ENCODE peak calls at places on chromosomes 11 and 22, in six cellular contexts. V is fibroblast of mammary gland, X is fibroblast of the aortic adventitia, H is IMR-90, I is gastrocnemius medialis, S is tibial artery. C is an unnamed sample.

GRCh38 chr11:103297900-103298299 is 188.7 kb downstream of the DYNC2H1 start:
- DNase-seq in V (no peak), X (no peak), H (no peak), I (no peak), S (no peak), C (no peak)

GRCh38 chr11:108525161-108525560 is 27.0 kb upstream of the POGLUT3 start:
- DNase-seq in V (no peak), X (no peak), H (no peak), I (no peak), S (no peak), C (no peak)

GRCh38 chr11:62547691-62548281 is 1.2 kb upstream of the AHNAK start:
- DNase-seq in V (no peak), X (no peak), H (no peak), I (peak), S (peak), C (no peak)

GRCh38 chr11:72553748-72554147 is 119.4 kb upstream of the CLPB start:
- DNase-seq in V (no peak), X (no peak), H (no peak), I (no peak), S (no peak), C (no peak)

GRCh38 chr22:35482311-35482710 is 58.3 kb upstream of the RASD2 start:
- DNase-seq in V (no peak), X (no peak), H (no peak), I (no peak), S (no peak), C (no peak)

GRCh38 chr11:19163627-19164026 is 38.2 kb downstream of the CSRP3 start:
- DNase-seq in V (no peak), X (no peak), H (no peak), I (no peak), S (no peak), C (no peak)

GRCh38 chr22:36409911-36410756 is 22.4 kb upstream of the MYH9 start:
- DNase-seq in V (no peak), X (no peak), H (no peak), I (peak), S (peak), C (peak)

GRCh38 chr22:30291334-30291892 is 2.1 kb upstream of the CASTOR1 start:
- DNase-seq in V (no peak), X (no peak), H (no peak), I (no peak), S (peak), C (no peak)

GRCh38 chr11:19191530-19192169 is 10.1 kb downstream of the CSRP3 start:
- DNase-seq in V (no peak), X (no peak), H (no peak), I (peak), S (no peak), C (no peak)

GRCh38 chr22:22916215-22916951 is 28.8 kb downstream of the IGLL5 start:
- DNase-seq in V (no peak), X (no peak), H (no peak), I (no peak), S (no peak), C (no peak)

GRCh38 chr11:82864268-82864667 is 36.0 kb downstream of the PRCP start:
- DNase-seq in V (peak), X (peak), H (peak), I (peak), S (peak), C (peak)

GRCh38 chr11:65712633-65713076 is 603 bp downstream of the KAT5 start:
- DNase-seq in V (no peak), X (no peak), H (no peak), I (no peak), S (no peak), C (no peak)

GRCh38 chr22:33188316-33188715 is 130.1 kb upstream of the SYN3 start:
- DNase-seq in V (peak), X (no peak), H (no peak), I (no peak), S (no peak), C (no peak)

GRCh38 chr11:105297463-105297862 is 157.9 kb upstream of the CARD18 start:
- DNase-seq in V (peak), X (peak), H (peak), I (no peak), S (no peak), C (peak)

GRCh38 chr11:96052921-96053631 is 129.2 kb upstream of the MTMR2 start:
- DNase-seq in V (no peak), X (peak), H (peak), I (no peak), S (no peak), C (peak)

GRCh38 chr11:13717331-13717730 is 48.9 kb downstream of the FAR1 start:
- DNase-seq in V (peak), X (peak), H (peak), I (no peak), S (no peak), C (peak)

GRCh38 chr11:3642071-3642951 is 519 bp upstream of the ART5 start:
- DNase-seq in V (peak), X (peak), H (peak), I (peak), S (peak), C (peak)

GRCh38 chr11:61854206-61854875 is 26.2 kb downstream of the FADS2 start:
- DNase-seq in V (no peak), X (no peak), H (no peak), I (no peak), S (no peak), C (no peak)

GRCh38 chr11:62664405-62665074 is 470 bp downstream of the C11orf98 start:
- DNase-seq in V (peak), X (peak), H (peak), I (peak), S (no peak), C (peak)

GRCh38 chr11:132862137-132862536 is 670.2 kb downstream of the OPCML start:
- DNase-seq in V (no peak), X (no peak), H (no peak), I (no peak), S (no peak), C (no peak)

GRCh38 chr11:64131657-64132387 is 34.1 kb downstream of the MACROD1 start:
- DNase-seq in V (no peak), X (no peak), H (no peak), I (no peak), S (no peak), C (no peak)

GRCh38 chr22:37282385-37282677 is at the start of gene CYTH4:
- DNase-seq in V (no peak), X (no peak), H (no peak), I (peak), S (peak), C (no peak)

GRCh38 chr11:12628322-12628721 is 45.9 kb upstream of the TEAD1 start:
- DNase-seq in V (no peak), X (no peak), H (no peak), I (no peak), S (no peak), C (no peak)

GRCh38 chr11:43547900-43548381 is 132.6 kb upstream of the HSD17B12 start:
- DNase-seq in V (peak), X (no peak), H (no peak), I (no peak), S (no peak), C (peak)

GRCh38 chr11:119447664-119448242 is 24.8 kb upstream of the THY1 start:
- DNase-seq in V (no peak), X (no peak), H (no peak), I (no peak), S (no peak), C (no peak)

GRCh38 chr11:122791411-122791810 is 46.9 kb upstream of the CRTAM start:
- DNase-seq in V (peak), X (peak), H (peak), I (no peak), S (no peak), C (peak)

GRCh38 chr22:19430890-19431541 is 517 bp downstream of the HIRA start:
- DNase-seq in V (peak), X (peak), H (peak), I (peak), S (no peak), C (peak)

GRCh38 chr22:19429950-19430889 is 1.3 kb downstream of the HIRA start:
- DNase-seq in V (peak), X (peak), H (peak), I (no peak), S (no peak), C (peak)

GRCh38 chr22:19434829-19435580 is 2.7 kb downstream of the MRPL40 start:
- DNase-seq in V (no peak), X (no peak), H (no peak), I (no peak), S (no peak), C (no peak)

GRCh38 chr22:19431641-19432091 is at the start of gene HIRA:
- DNase-seq in V (peak), X (peak), H (peak), I (peak), S (peak), C (peak)

GRCh38 chr22:19432092-19432844 is at the start of gene MRPL40:
- DNase-seq in V (peak), X (peak), H (peak), I (peak), S (peak), C (peak)
- TF ChIP-seq CTCF in V (no peak), X (no peak), H (peak), I (peak), S (no peak), C (peak)

GRCh38 chr11:2443406-2443805 is 908 bp downstream of the TRPM5 start:
- DNase-seq in V (no peak), X (no peak), H (no peak), I (no peak), S (peak), C (no peak)

GRCh38 chr11:2445107-2445947 is 519 bp downstream of the KCNQ1 start:
- DNase-seq in V (no peak), X (no peak), H (no peak), I (no peak), S (peak), C (no peak)

GRCh38 chr11:2442554-2442953 is 1.8 kb downstream of the TRPM5 start:
- DNase-seq in V (no peak), X (no peak), H (no peak), I (no peak), S (no peak), C (no peak)

GRCh38 chr11:2444301-2445106 is at the start of the genes KCNQ1 and TRPM5:
- DNase-seq in V (no peak), X (no peak), H (no peak), I (no peak), S (peak), C (no peak)

GRCh38 chr11:2443881-2444300 is 423 bp downstream of the TRPM5 start:
- DNase-seq in V (no peak), X (no peak), H (no peak), I (no peak), S (peak), C (no peak)
- H3K4me3 ChIP-seq in V (no peak), X (no peak), H (no peak), I (no peak), S (no peak), C (no peak)

GRCh38 chr22:25236417-25236816 is 17.0 kb downstream of the CRYBB2 start:
- DNase-seq in V (no peak), X (no peak), H (no peak), I (no peak), S (no peak), C (no peak)

GRCh38 chr22:25237503-25237902 is 18.1 kb downstream of the CRYBB2 start:
- DNase-seq in V (no peak), X (no peak), H (no peak), I (no peak), S (no peak), C (no peak)

GRCh38 chr22:25232301-25232700 is 12.9 kb downstream of the CRYBB2 start:
- DNase-seq in V (peak), X (peak), H (peak), I (no peak), S (no peak), C (peak)

GRCh38 chr22:25235547-25236290 is 16.3 kb downstream of the CRYBB2 start:
- DNase-seq in V (peak), X (peak), H (peak), I (peak), S (peak), C (peak)
- TF ChIP-seq CTCF in V (peak), X (peak), H (peak), I (peak), S (peak), C (peak)

GRCh38 chr22:46390105-46390651 is 54.7 kb downstream of the TRMU start:
- DNase-seq in V (no peak), X (no peak), H (no peak), I (no peak), S (no peak), C (no peak)
- H3K4me3 ChIP-seq in V (no peak), X (no peak), H (no peak), I (peak), S (no peak), C (no peak)

DNA sequence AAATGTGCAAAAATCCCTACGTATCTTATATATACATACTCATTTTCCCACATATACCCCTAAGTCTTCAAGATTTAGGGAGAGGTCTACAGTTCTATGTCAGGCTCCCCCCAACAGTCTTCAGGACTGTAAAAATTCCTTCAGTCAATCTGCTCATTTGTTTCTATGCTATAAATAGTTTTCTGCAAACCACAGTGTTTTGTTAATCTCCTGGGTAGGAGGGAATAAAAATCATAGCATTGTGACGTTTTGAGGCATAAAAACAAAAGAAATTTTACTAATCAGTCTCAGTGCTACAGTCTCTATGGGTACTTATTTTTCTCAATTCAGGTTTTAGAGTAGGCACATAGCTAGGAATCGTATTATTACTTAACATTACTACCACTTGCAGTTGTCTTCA is 552.8 kb upstream of the LRRC4C start:
- DNase-seq in V (no peak), X (no peak), H (no peak), I (no peak), S (no peak), C (no peak)
- TF ChIP-seq CTCF in V (no peak), X (no peak), H (no peak), I (no peak), S (no peak), C (no peak)

GRCh38 chr11:76799061-76799804 is 16.1 kb downstream of the TSKU start:
- DNase-seq in V (peak), X (peak), H (peak), I (peak), S (peak), C (peak)
- H3K4me3 ChIP-seq in V (peak), X (peak), H (no peak), I (peak), S (peak), C (peak)

C was measured in fibroblast of villous mesenchyme.